ENCODE peak calls at places on chromosomes 16 and 17, in nine cellular contexts. J is AG10803; I is EL; K is right cardiac atrium; H is activated naive CD4-positive, alpha-beta T cell; Z is HuH-7.5; Y is NCI-H460; V is stimulated activated CD4-positive, alpha-beta T cell treated with anti-CD3 and anti-CD28 coated beads, Interleukin-12 subunit alpha, Interleukin-12 subunit beta, amount 100 ng/mL, for 4 hours; G is stimulated activated CD8-positive, alpha-beta memory T cell treated with anti-CD3 and anti-CD28 coated beads, Interleukin-2, amount 100 ng/mL, for 48 hours. M is an unnamed sample.

GRCh38 chr17:65099941-65100315 is 37.2 kb upstream of the RGS9 start:
- DNase-seq in J (peak), I (peak), K (no peak), H (peak), Z (peak), Y (peak), V (peak), G (peak), M (no peak)

GRCh38 chr17:74981979-74982662 is 5.3 kb upstream of the CDR2L start:
- DNase-seq in J (peak), I (peak), K (peak), H (peak), Z (peak), Y (peak), V (peak), G (peak), M (peak)

GRCh38 chr17:57442914-57443571 is 186.7 kb downstream of the MSI2 start:
- DNase-seq in J (peak), I (peak), K (peak), H (peak), Z (no peak), Y (no peak), V (peak), G (no peak), M (no peak)

GRCh38 chr17:41631890-41632269 is 7.5 kb upstream of the KRT17 start:
- DNase-seq in J (no peak), I (no peak), K (no peak), H (no peak), Z (no peak), Y (no peak), V (no peak), G (no peak), M (no peak)

GRCh38 chr16:85413713-85414663 is 199.1 kb upstream of the GSE1 start:
- DNase-seq in J (no peak), I (no peak), K (peak), H (no peak), Z (no peak), Y (no peak), V (no peak), G (no peak), M (no peak)

GRCh38 chr16:29806096-29806579 is at the start of gene MAZ:
- DNase-seq in J (no peak), I (no peak), K (no peak), H (no peak), Z (no peak), Y (no peak), V (peak), G (no peak), M (peak)

GRCh38 chr16:70258065-70258464 is 6.3 kb upstream of the EXOSC6 start:
- DNase-seq in J (no peak), I (no peak), K (no peak), H (no peak), Z (no peak), Y (no peak), V (no peak), G (no peak), M (no peak)

GRCh38 chr17:38322156-38322779 is 21.5 kb downstream of the GPR179 start:
- DNase-seq in J (peak), I (peak), K (peak), H (peak), Z (peak), Y (peak), V (peak), G (peak), M (peak)

GRCh38 chr17:20935740-20936139 is 107.1 kb downstream of the USP22 start:
- DNase-seq in J (peak), I (peak), K (no peak), H (no peak), Z (no peak), Y (peak), V (no peak), G (no peak), M (no peak)

GRCh38 chr16:47461598-47462266 is 601 bp downstream of the PHKB start:
- DNase-seq in J (peak), I (peak), K (no peak), H (no peak), Z (peak), Y (peak), V (peak), G (no peak), M (peak)